ENCODE peak calls at places on chromosomes 2 and 18, in four cellular contexts. M is GM23338, N is sigmoid colon, C is spleen. H is an unnamed sample.

GRCh38 chr2:70779911-70780580 is 10.4 kb downstream of the FIGLA start:
- DNase-seq in M (no peak), N (no peak), C (no peak), H (no peak)

GRCh38 chr2:207143474-207144190 is 22.1 kb downstream of the KLF7 start:
- DNase-seq in M (peak), N (peak), C (peak), H (peak)

GRCh38 chr2:25228848-25229674 is 60.7 kb upstream of the POMC start:
- DNase-seq in M (peak), N (peak), C (no peak), H (no peak)

GRCh38 chr2:157923598-157923997 is 47.5 kb upstream of the ACVR1 start:
- DNase-seq in M (peak), N (no peak), C (no peak), H (no peak)

GRCh38 chr2:41906325-41906700 is 141.5 kb upstream of the PKDCC start:
- DNase-seq in M (no peak), N (no peak), C (no peak), H (no peak)

GRCh38 chr2:85266424-85267041 is 61.3 kb downstream of the TGOLN2 start:
- DNase-seq in M (peak), N (peak), C (peak), H (no peak)

GRCh38 chr2:126616606-126617069 is 39.3 kb upstream of the GYPC start:
- DNase-seq in M (no peak), N (no peak), C (no peak), H (no peak)

GRCh38 chr2:190283783-190284182 is 35.8 kb downstream of the HIBCH start:
- DNase-seq in M (no peak), N (no peak), C (no peak), H (no peak)

GRCh38 chr2:231677632-231678104 is 30.7 kb upstream of the PTMA start:
- DNase-seq in M (peak), N (peak), C (peak), H (peak)

GRCh38 chr2:20595439-20596192 is 55.3 kb downstream of the HS1BP3 start:
- DNase-seq in M (no peak), N (peak), C (peak), H (peak)

GRCh38 chr2:12213222-12213621 is 466.8 kb downstream of the LPIN1 start:
- DNase-seq in M (no peak), N (no peak), C (no peak), H (no peak)

GRCh38 chr2:125643585-125643984 is 1012.4 kb upstream of the GYPC start:
- DNase-seq in M (no peak), N (no peak), C (no peak), H (no peak)

GRCh38 chr2:25920326-25920725 is 42.0 kb upstream of the ASXL2 start:
- DNase-seq in M (no peak), N (no peak), C (no peak), H (no peak)

GRCh38 chr2:20698916-20699613 is 32.1 kb downstream of the GDF7 start:
- DNase-seq in M (no peak), N (no peak), C (no peak), H (no peak)

GRCh38 chr2:111216811-111217652 is 96.3 kb downstream of the BCL2L11 start:
- DNase-seq in M (no peak), N (no peak), C (no peak), H (no peak)

GRCh38 chr2:56185101-56185581 is 1.4 kb downstream of the CCDC85A start:
- DNase-seq in M (peak), N (peak), C (peak), H (no peak)

GRCh38 chr18:44903327-44903726 is 222.6 kb downstream of the SETBP1 start:
- DNase-seq in M (no peak), N (no peak), C (no peak), H (no peak)

GRCh38 chr18:3447035-3447894 is 2.7 kb upstream of the TGIF1 start:
- DNase-seq in M (peak), N (peak), C (peak), H (peak)

GRCh38 chr2:205731521-205731965 is 49.2 kb downstream of the NRP2 start:
- DNase-seq in M (no peak), N (no peak), C (no peak), H (no peak)

GRCh38 chr2:239289545-239289944 is 111.3 kb downstream of the HDAC4 start:
- DNase-seq in M (no peak), N (peak), C (peak), H (no peak)

GRCh38 chr2:150125188-150125587 is 362.3 kb downstream of the RND3 start:
- DNase-seq in M (no peak), N (no peak), C (no peak), H (no peak)

GRCh38 chr18:63520053-63520452 is 22.1 kb upstream of the SERPINB12 start:
- DNase-seq in M (no peak), N (no peak), C (no peak), H (no peak)

GRCh38 chr2:9994462-9994861 is 43.0 kb downstream of the GRHL1 start:
- DNase-seq in M (no peak), N (peak), C (no peak), H (peak)

GRCh38 chr2:137729305-137729704 is 235.0 kb upstream of the HNMT start:
- DNase-seq in M (no peak), N (no peak), C (no peak), H (no peak)

GRCh38 chr2:103991591-103991990 is 862.3 kb upstream of the POU3F3 start:
- DNase-seq in M (peak), N (no peak), C (no peak), H (no peak)

GRCh38 chr2:145197944-145198343 is 678.0 kb upstream of the ZEB2 start:
- DNase-seq in M (no peak), N (no peak), C (no peak), H (no peak)

GRCh38 chr2:190501702-190502407 is 32.7 kb downstream of the NEMP2 start:
- DNase-seq in M (no peak), N (no peak), C (no peak), H (no peak)

GRCh38 chr2:62216616-62217015 is 20.7 kb downstream of the B3GNT2 start:
- DNase-seq in M (no peak), N (no peak), C (no peak), H (no peak)

GRCh38 chr2:67075530-67076253 is 321.4 kb upstream of the ETAA1 start:
- DNase-seq in M (no peak), N (no peak), C (no peak), H (no peak)

GRCh38 chr2:12177052-12177994 is 430.9 kb downstream of the LPIN1 start:
- DNase-seq in M (no peak), N (peak), C (no peak), H (peak)

GRCh38 chr2:171227066-171227782 is 66.5 kb upstream of the TLK1 start:
- DNase-seq in M (no peak), N (no peak), C (no peak), H (no peak)

GRCh38 chr2:239544846-239545465 is 144.1 kb upstream of the HDAC4 start:
- DNase-seq in M (no peak), N (peak), C (peak), H (no peak)

GRCh38 chr2:65922030-65922429 is 489.6 kb upstream of the SPRED2 start:
- DNase-seq in M (no peak), N (no peak), C (no peak), H (no peak)

GRCh38 chr2:19632327-19633040 is 269.3 kb downstream of the TTC32 start:
- DNase-seq in M (no peak), N (peak), C (no peak), H (no peak)

DNA sequence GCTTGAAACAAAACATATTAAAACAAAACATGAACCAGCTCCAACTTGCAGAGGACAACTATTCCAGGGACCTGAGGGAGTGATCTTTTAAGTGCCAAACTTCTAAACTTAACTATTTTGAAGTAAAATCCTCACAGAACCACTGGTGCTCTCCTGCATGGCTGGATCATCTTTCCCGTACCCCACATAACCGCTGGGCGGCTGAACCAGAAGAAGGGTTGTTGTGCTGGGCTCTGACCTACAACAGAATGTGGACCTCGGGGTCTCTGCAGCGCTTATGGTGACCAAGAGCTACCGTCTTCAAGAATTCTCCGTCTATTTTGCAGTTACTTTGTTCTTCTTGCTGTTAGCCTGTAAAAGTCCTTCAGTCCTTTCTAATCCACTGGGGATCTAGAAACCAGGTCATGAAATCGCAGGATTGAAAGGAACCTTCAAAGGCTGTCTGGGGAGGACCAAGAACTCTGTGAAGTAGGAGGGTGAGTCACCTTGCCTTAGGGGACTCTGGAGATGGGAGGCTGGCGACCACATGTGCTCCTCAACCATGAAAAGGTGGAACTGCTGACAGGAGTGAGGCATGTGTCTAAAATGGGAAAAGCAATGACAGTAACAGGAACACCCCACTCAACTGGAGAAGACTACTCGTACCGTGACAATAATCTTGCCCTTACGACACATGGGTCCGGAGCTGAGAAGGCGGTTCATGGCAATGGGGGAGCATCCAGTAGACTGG is 46.6 kb downstream of the HDLBP start:
- DNase-seq in M (no peak), N (no peak), C (no peak), H (no peak)
- TF ChIP-seq POLR2AphosphoS5 in M (no peak), N (no peak), C (no peak), H (no peak)

DNA sequence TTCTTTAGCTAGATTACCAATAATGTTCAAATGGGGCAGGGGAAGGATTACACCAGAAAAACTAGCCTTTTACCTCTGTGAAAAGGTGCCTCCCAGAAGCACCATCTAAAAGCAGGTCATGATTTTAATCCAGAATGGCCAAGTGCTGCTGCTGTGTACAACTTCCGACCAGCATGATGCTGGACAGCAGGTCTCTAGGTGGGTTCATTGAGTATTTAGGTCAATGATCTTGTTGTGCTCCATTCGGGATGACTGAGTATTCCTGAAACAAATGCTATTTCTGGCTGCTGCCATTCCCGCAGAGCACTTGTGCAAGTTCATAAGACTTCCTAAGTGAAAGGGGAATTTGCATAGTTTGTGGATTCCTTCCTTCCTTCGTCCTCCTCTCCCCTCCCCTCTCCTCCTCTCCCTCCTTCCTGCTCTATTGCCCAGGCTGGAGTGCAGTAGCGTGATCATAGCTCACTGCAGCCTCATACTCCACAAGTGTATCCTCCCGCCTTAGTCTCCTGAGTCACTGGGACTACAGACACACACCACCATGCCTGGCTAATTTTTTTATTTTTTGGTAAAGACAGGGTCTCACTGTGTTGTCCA is 40.3 kb downstream of the LDLRAD4 start:
- DNase-seq in M (no peak), N (no peak), C (no peak), H (no peak)
- TF ChIP-seq POLR2AphosphoS5 in M (no peak), N (no peak), C (no peak), H (no peak)

GRCh38 chr2:5980351-5981054 is 288.3 kb downstream of the SOX11 start:
- DNase-seq in M (no peak), N (no peak), C (no peak), H (no peak)
- TF ChIP-seq POLR2AphosphoS5 in M (no peak), N (no peak), C (no peak), H (no peak)

DNA sequence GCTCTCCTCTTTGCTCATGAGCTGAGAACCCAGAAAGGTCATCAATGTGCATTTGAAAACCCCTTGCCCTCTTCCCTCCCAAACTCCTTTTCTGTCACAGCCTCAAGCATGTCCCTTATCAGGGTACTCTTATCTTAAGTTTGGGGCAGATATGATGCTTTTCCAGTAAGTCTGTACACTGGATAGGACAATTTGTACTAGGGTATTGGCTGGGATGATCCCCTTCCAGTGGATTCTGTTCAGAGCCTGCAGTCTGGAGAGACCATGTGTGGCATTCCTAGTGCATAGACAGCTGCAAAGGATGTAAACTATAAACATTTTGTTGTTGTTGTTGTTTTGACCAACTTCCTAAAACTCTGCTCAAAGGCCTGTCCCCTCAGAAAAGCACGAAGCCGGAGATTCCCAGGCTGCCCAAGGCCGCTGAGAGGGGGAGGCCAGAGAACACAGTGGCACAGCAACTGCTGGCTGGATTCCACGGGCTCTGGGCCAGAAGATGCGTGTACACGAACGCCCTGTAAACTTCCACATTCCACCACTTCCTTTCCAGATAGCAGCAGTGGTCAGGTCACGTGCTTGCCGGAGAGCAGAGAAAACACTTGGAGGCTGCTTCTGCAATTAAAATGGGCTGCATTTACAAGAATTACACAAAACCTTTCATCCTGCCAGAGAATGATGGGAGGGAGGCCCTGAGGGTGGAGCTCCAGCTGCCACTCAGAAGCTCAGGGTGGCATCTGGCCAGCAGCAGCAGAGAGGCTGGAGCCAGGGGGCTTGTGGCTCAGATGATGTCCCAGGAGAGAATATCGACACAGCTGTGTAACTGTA is 42.1 kb downstream of the BMP10 start:
- DNase-seq in M (peak), N (peak), C (peak), H (peak)
- TF ChIP-seq POLR2AphosphoS5 in M (no peak), N (peak), C (peak), H (peak)

DNA sequence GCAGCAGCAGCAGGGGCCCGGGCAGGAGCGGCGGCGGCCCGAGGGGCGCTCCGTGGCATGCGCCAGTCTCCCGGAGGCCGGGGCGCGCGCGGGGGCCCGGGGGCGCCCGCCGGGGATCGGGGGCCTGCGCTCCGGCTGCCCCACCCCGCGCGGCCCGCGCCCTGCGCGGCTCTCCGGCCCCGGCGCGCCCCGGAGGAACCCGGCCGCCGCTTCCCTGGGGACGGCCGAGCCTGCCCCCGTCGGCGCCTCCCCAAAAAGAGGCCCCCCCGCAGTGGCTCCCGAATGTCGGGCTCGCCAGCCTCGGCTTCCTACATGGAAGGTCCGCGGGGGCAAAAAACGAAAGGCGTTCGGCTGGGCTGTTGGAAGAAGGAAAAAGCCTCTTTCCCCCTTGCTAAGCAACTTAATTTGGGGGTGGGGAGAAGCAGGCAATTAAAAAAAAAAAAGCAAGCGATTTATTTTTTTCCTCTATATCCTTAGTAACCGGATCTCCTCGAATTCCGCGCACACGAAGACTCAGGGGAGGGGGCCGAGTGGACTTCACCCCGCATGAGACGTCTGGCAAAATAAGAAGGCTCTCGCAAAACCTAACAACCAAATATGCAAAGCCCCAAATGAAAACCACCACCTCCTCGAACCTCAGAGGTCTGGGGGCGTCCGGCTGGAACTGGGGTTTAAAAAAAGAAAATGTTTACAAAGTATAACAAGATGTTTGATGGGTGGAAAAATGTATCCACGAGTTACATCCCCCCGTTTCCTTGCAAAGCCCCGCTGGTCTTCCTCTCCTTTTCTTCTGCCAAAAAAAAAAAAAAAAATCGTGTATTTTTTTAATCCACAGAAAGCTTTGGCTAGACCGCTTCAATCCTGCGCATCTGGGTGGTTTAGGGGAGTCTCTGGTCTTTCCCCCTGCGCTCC is at the start of gene SMAD7:
- DNase-seq in M (no peak), N (no peak), C (no peak), H (no peak)
- TF ChIP-seq POLR2AphosphoS5 in M (no peak), N (no peak), C (no peak), H (no peak)

H was measured in breast epithelium.